ENCODE peak calls at places on chromosomes 6 and 20, in five cellular contexts. One of them, this sample, is unnamed.

GRCh38 chr6:159654483-159655098 is 38.5 kb downstream of the SOD2 start:
- DNase-seq in heart right ventricle: no peak
- DNase-seq in pancreas: no peak
- DNase-seq in astrocyte: peak; percentile 34
- DNase-seq in lower lobe of right lung: no peak
- DNase-seq in this sample: no peak

GRCh38 chr6:21381336-21381963 is 212.1 kb upstream of the SOX4 start:
- DNase-seq in heart right ventricle: no peak
- DNase-seq in pancreas: no peak
- DNase-seq in astrocyte: no peak
- DNase-seq in lower lobe of right lung: no peak
- DNase-seq in this sample: no peak

GRCh38 chr20:53611449-53611894 is 17.8 kb upstream of the ZNF217 start:
- DNase-seq in heart right ventricle: no peak
- DNase-seq in pancreas: peak; percentile 3
- DNase-seq in astrocyte: peak; percentile 100
- DNase-seq in lower lobe of right lung: no peak
- DNase-seq in this sample: no peak

GRCh38 chr20:56289652-56290051 is 41.1 kb downstream of the MC3R start:
- DNase-seq in heart right ventricle: no peak
- DNase-seq in pancreas: no peak
- DNase-seq in astrocyte: no peak
- DNase-seq in lower lobe of right lung: no peak
- DNase-seq in this sample: no peak

GRCh38 chr20:9256359-9256758 is 187.5 kb downstream of the PLCB4 start:
- DNase-seq in heart right ventricle: no peak
- DNase-seq in pancreas: no peak
- DNase-seq in astrocyte: no peak
- DNase-seq in lower lobe of right lung: no peak
- DNase-seq in this sample: no peak

GRCh38 chr20:21272279-21272678 is 30.9 kb upstream of the XRN2 start:
- DNase-seq in heart right ventricle: no peak
- DNase-seq in pancreas: no peak
- DNase-seq in astrocyte: peak; percentile 50
- DNase-seq in lower lobe of right lung: no peak
- DNase-seq in this sample: no peak

GRCh38 chr6:7262037-7262461 is 51.0 kb downstream of the SSR1 start:
- DNase-seq in heart right ventricle: no peak
- DNase-seq in pancreas: no peak
- DNase-seq in astrocyte: no peak
- DNase-seq in lower lobe of right lung: no peak
- DNase-seq in this sample: no peak

GRCh38 chr6:158706369-158706982 is 56.6 kb downstream of the SYTL3 start:
- DNase-seq in heart right ventricle: peak; percentile 42
- DNase-seq in pancreas: peak; percentile 40
- DNase-seq in astrocyte: peak; percentile 23
- DNase-seq in lower lobe of right lung: peak; percentile 62
- DNase-seq in this sample: no peak

GRCh38 chr20:5714261-5715041 is 35.8 kb upstream of the SHLD1 start:
- DNase-seq in heart right ventricle: no peak
- DNase-seq in pancreas: no peak
- DNase-seq in astrocyte: no peak
- DNase-seq in lower lobe of right lung: no peak
- DNase-seq in this sample: peak; percentile 83

DNA sequence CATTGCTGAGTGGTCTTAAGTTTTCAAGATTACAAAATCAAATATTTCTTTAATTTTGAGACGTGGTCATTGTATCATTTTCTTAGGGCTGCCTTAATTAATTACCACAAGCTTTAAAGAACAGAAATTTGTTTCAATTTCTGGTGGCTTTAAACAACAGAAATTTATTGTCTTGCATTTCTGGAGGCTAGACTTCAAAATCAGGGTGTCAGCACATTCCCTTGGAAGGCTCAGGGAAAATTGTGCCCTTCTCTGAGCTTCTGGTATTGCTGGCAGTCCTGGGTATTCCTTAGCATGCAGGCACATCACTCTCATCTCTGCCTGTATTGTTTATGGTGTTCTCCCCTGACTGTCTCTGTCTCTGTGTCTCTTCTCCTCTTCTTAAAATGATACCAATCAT is 76.0 kb upstream of the PCSK2 start:
- DNase-seq in heart right ventricle: no peak
- DNase-seq in pancreas: no peak
- DNase-seq in astrocyte: no peak
- DNase-seq in lower lobe of right lung: no peak
- DNase-seq in this sample: no peak
- TF ChIP-seq CTCF in heart right ventricle: no peak
- TF ChIP-seq CTCF in pancreas: no peak
- TF ChIP-seq CTCF in astrocyte: no peak
- TF ChIP-seq CTCF in lower lobe of right lung: no peak
- TF ChIP-seq CTCF in this sample: no peak

GRCh38 chr20:29298271-29298590 is 1959.2 kb upstream of the DEFB115 start:
- DNase-seq in heart right ventricle: no peak
- DNase-seq in pancreas: no peak
- DNase-seq in astrocyte: no peak
- DNase-seq in lower lobe of right lung: no peak
- DNase-seq in this sample: no peak
- H3K9me3 ChIP-seq in heart right ventricle: no peaks in the 10 kb centered on the region
- H3K9me3 ChIP-seq in pancreas: no peaks in the 10 kb centered on the region
- H3K9me3 ChIP-seq in astrocyte: no peaks in the 10 kb centered on the region
- H3K9me3 ChIP-seq in lower lobe of right lung: peaks cover 7% of the 10 kb centered on the region
- H3K9me3 ChIP-seq in this sample: peaks cover 9% of the 10 kb centered on the region

GRCh38 chr6:127515794-127516675 is 3.1 kb downstream of the MTCL3 start:
- DNase-seq in heart right ventricle: peak; percentile 69
- DNase-seq in pancreas: peak; percentile 45
- DNase-seq in astrocyte: peak; percentile 58
- DNase-seq in lower lobe of right lung: peak; percentile 66
- DNase-seq in this sample: peak; percentile 56
- TF ChIP-seq CTCF in heart right ventricle: no peak
- TF ChIP-seq CTCF in pancreas: no peak
- TF ChIP-seq CTCF in astrocyte: no peak
- TF ChIP-seq CTCF in lower lobe of right lung: no peak
- TF ChIP-seq CTCF in this sample: no peak

DNA sequence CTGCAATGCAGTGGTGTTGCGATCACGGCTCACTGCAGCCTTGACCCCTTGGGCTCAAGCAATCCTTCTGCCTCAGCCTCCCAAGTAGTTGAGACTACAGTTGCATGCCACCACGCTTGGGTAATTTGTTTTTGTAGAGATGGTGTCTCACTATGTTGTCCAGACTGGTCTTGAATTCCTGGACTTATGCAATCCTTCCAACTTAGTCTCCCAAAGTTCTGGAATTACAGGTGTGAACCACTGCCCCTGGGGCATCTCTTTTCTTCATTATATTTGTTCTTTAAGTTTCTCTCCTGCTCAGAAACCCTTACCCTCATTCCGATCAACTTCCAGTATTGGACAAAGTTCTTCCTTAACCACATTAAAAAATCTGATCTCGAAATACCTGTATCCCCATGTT is 44.7 kb upstream of the DEK start:
- DNase-seq in heart right ventricle: no peak
- DNase-seq in pancreas: no peak
- DNase-seq in astrocyte: no peak
- DNase-seq in lower lobe of right lung: no peak
- DNase-seq in this sample: no peak
- H3K9me3 ChIP-seq in heart right ventricle: no peaks in the 10 kb centered on the region
- H3K9me3 ChIP-seq in pancreas: no peaks in the 10 kb centered on the region
- H3K9me3 ChIP-seq in astrocyte: no peaks in the 10 kb centered on the region
- H3K9me3 ChIP-seq in lower lobe of right lung: no peaks in the 10 kb centered on the region
- H3K9me3 ChIP-seq in this sample: no peaks in the 10 kb centered on the region

DNA sequence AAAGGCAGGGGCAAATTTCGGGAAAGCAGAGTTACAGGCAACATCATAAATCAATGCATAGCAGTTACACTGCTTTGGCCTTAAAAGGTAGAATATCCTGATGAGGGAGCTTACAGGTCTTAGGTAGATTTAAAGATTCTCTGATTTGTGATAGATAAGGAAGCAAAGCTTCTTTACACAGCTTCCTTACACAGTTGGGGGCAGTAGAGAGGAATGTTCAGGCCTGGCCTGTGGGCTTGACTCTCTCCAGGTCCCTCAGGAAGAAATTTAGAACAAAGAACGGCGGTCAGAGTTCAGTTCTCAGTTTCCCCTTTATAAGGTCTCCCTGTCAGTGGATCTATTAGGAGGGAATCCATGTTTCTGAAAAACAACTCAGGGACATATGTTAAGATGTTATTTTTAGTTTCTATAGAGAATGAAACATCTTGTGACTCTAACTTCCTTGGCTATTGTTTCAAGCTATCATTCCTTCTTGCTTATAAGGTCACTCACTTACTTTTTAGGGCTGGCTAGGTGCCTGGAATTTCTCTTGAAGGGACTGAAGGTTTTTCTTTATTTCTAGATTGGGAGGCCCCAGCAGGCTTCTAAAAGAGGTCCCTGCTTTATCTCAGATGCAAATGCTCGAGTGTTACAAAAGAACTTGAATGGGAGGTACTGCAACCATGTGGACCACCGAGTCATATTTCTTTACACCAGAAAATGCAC is 11.8 kb downstream of the HLA-B start:
- DNase-seq in heart right ventricle: no peak
- DNase-seq in pancreas: no peak
- DNase-seq in astrocyte: no peak
- DNase-seq in lower lobe of right lung: no peak
- DNase-seq in this sample: no peak
- TF ChIP-seq CTCF in heart right ventricle: no peak
- TF ChIP-seq CTCF in pancreas: no peak
- TF ChIP-seq CTCF in astrocyte: no peak
- TF ChIP-seq CTCF in lower lobe of right lung: no peak
- TF ChIP-seq CTCF in this sample: no peak

GRCh38 chr6:54491431-54491830 is 183.2 kb downstream of the TINAG start:
- DNase-seq in heart right ventricle: no peak
- DNase-seq in pancreas: no peak
- DNase-seq in astrocyte: no peak
- DNase-seq in lower lobe of right lung: no peak
- DNase-seq in this sample: no peak

DNA sequence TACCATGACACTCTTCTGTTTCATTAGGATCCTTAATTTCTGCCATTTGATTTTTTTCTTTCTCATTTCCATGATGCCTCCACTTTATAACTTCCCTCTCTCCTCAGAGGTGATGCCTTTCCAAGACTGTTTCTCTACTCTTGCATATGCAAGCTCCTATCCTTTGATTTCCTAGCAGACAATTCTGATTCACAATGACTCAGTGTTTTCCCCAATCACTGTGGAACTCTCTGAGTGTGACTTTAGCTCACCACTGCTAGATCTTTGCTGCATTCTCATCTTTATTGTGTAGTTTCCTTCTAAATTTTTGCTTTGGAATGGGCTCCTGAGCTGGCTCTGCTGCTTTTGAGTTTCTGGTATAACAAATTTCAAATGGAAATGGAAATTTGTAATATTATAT is 184.9 kb downstream of the TINAG start:
- DNase-seq in heart right ventricle: no peak
- DNase-seq in pancreas: no peak
- DNase-seq in astrocyte: peak; percentile 72
- DNase-seq in lower lobe of right lung: no peak
- DNase-seq in this sample: no peak
- H3K9me3 ChIP-seq in heart right ventricle: peaks cover 30% of the 10 kb centered on the region
- H3K9me3 ChIP-seq in pancreas: no peaks in the 10 kb centered on the region
- H3K9me3 ChIP-seq in astrocyte: no peaks in the 10 kb centered on the region
- H3K9me3 ChIP-seq in lower lobe of right lung: no peaks in the 10 kb centered on the region
- H3K9me3 ChIP-seq in this sample: no peaks in the 10 kb centered on the region